ENCODE peak calls at places on chromosomes 3 and 15, in eight cellular contexts. One of them, this sample, is unnamed.

GRCh38 chr3:109687626-109688025 is 350.3 kb upstream of the DPPA4 start:
- DNase-seq in lower lobe of right lung: no peak
- DNase-seq in body of pancreas: no peak
- DNase-seq in cardiac muscle cell: no peak
- DNase-seq in naive thymus-derived CD4-positive, alpha-beta T cell: no peak
- DNase-seq in uterus: no peak
- DNase-seq in Panc1: no peak
- DNase-seq in DND-41: no peak
- DNase-seq in this sample: no peak

GRCh38 chr3:188156051-188156450 is 2.1 kb downstream of the LPP start:
- DNase-seq in cardiac muscle cell: no peak
- DNase-seq in naive thymus-derived CD4-positive, alpha-beta T cell: no peak
- DNase-seq in lower lobe of right lung: no peak
- DNase-seq in body of pancreas: no peak
- DNase-seq in Panc1: no peak
- DNase-seq in DND-41: peak; percentile 60
- DNase-seq in uterus: no peak
- DNase-seq in this sample: no peak

GRCh38 chr15:44082558-44083151 is 112.4 kb downstream of the FRMD5 start:
- DNase-seq in lower lobe of right lung: no peak
- DNase-seq in naive thymus-derived CD4-positive, alpha-beta T cell: no peak
- DNase-seq in uterus: no peak
- DNase-seq in cardiac muscle cell: no peak
- DNase-seq in body of pancreas: no peak
- DNase-seq in DND-41: no peak
- DNase-seq in Panc1: no peak
- DNase-seq in this sample: no peak

GRCh38 chr3:69212411-69213160 is 90.2 kb upstream of the LMOD3 start:
- DNase-seq in DND-41: no peak
- DNase-seq in uterus: no peak
- DNase-seq in body of pancreas: no peak
- DNase-seq in lower lobe of right lung: no peak
- DNase-seq in naive thymus-derived CD4-positive, alpha-beta T cell: no peak
- DNase-seq in cardiac muscle cell: no peak
- DNase-seq in Panc1: peak; percentile 25
- DNase-seq in this sample: no peak

GRCh38 chr3:149385617-149386298 is 8.3 kb upstream of the TM4SF1 start:
- DNase-seq in lower lobe of right lung: no peak
- DNase-seq in body of pancreas: no peak
- DNase-seq in Panc1: no peak
- DNase-seq in naive thymus-derived CD4-positive, alpha-beta T cell: no peak
- DNase-seq in DND-41: no peak
- DNase-seq in cardiac muscle cell: no peak
- DNase-seq in uterus: no peak
- DNase-seq in this sample: no peak

GRCh38 chr3:189652042-189652441 is 20.9 kb downstream of the TP63 start:
- DNase-seq in lower lobe of right lung: no peak
- DNase-seq in Panc1: no peak
- DNase-seq in uterus: no peak
- DNase-seq in cardiac muscle cell: peak; percentile 22
- DNase-seq in naive thymus-derived CD4-positive, alpha-beta T cell: no peak
- DNase-seq in DND-41: peak; percentile 12
- DNase-seq in body of pancreas: no peak
- DNase-seq in this sample: no peak

GRCh38 chr15:83816124-83816883 is 162.4 kb downstream of the ADAMTSL3 start:
- DNase-seq in cardiac muscle cell: no peak
- DNase-seq in Panc1: no peak
- DNase-seq in DND-41: no peak
- DNase-seq in naive thymus-derived CD4-positive, alpha-beta T cell: no peak
- DNase-seq in lower lobe of right lung: no peak
- DNase-seq in uterus: no peak
- DNase-seq in body of pancreas: no peak
- DNase-seq in this sample: no peak

GRCh38 chr3:192879346-192880031 is 38.2 kb downstream of the MB21D2 start:
- DNase-seq in Panc1: peak; percentile 92
- DNase-seq in body of pancreas: no peak
- DNase-seq in uterus: no peak
- DNase-seq in lower lobe of right lung: no peak
- DNase-seq in cardiac muscle cell: peak; percentile 47
- DNase-seq in naive thymus-derived CD4-positive, alpha-beta T cell: no peak
- DNase-seq in DND-41: no peak
- DNase-seq in this sample: no peak

GRCh38 chr3:127065561-127066270 is 82.8 kb downstream of the PLXNA1 start:
- DNase-seq in naive thymus-derived CD4-positive, alpha-beta T cell: no peak
- DNase-seq in body of pancreas: no peak
- DNase-seq in cardiac muscle cell: no peak
- DNase-seq in uterus: no peak
- DNase-seq in Panc1: no peak
- DNase-seq in DND-41: no peak
- DNase-seq in lower lobe of right lung: peak; percentile 23
- DNase-seq in this sample: no peak

GRCh38 chr3:196660381-196661166 is 21.1 kb downstream of the NRROS start:
- DNase-seq in DND-41: no peak
- DNase-seq in cardiac muscle cell: no peak
- DNase-seq in lower lobe of right lung: no peak
- DNase-seq in naive thymus-derived CD4-positive, alpha-beta T cell: no peak
- DNase-seq in uterus: no peak
- DNase-seq in Panc1: no peak
- DNase-seq in body of pancreas: peak; percentile 75
- DNase-seq in this sample: no peak

GRCh38 chr3:126539558-126540250 is 15.7 kb downstream of the CHST13 start:
- DNase-seq in cardiac muscle cell: no peak
- DNase-seq in body of pancreas: peak; percentile 1
- DNase-seq in lower lobe of right lung: peak; percentile 29
- DNase-seq in uterus: peak; percentile 4
- DNase-seq in DND-41: no peak
- DNase-seq in Panc1: no peak
- DNase-seq in naive thymus-derived CD4-positive, alpha-beta T cell: no peak
- DNase-seq in this sample: no peak

GRCh38 chr3:171055336-171056178 is 29.0 kb upstream of the SLC2A2 start:
- DNase-seq in uterus: no peak
- DNase-seq in lower lobe of right lung: no peak
- DNase-seq in cardiac muscle cell: no peak
- DNase-seq in naive thymus-derived CD4-positive, alpha-beta T cell: no peak
- DNase-seq in DND-41: no peak
- DNase-seq in Panc1: no peak
- DNase-seq in body of pancreas: no peak
- DNase-seq in this sample: no peak

GRCh38 chr3:42036483-42036823 is 54.7 kb upstream of the TRAK1 start:
- DNase-seq in uterus: no peak
- DNase-seq in DND-41: no peak
- DNase-seq in naive thymus-derived CD4-positive, alpha-beta T cell: no peak
- DNase-seq in body of pancreas: peak; percentile 30
- DNase-seq in cardiac muscle cell: peak; percentile 87
- DNase-seq in lower lobe of right lung: no peak
- DNase-seq in Panc1: peak; percentile 86
- DNase-seq in this sample: no peak
- H3K4me1 ChIP-seq in uterus: peaks cover 9% of the 10 kb centered on the region
- H3K4me1 ChIP-seq in DND-41: no peaks in the 10 kb centered on the region
- H3K4me1 ChIP-seq in naive thymus-derived CD4-positive, alpha-beta T cell: no peaks in the 10 kb centered on the region
- H3K4me1 ChIP-seq in body of pancreas: peaks cover 45% of the 10 kb centered on the region
- H3K4me1 ChIP-seq in cardiac muscle cell: peaks cover 39% of the 10 kb centered on the region
- H3K4me1 ChIP-seq in lower lobe of right lung: peaks cover 64% of the 10 kb centered on the region
- H3K4me1 ChIP-seq in Panc1: peaks cover 55% of the 10 kb centered on the region
- H3K4me1 ChIP-seq in this sample: no peaks in the 10 kb centered on the region

GRCh38 chr3:58419782-58420512 is 13.7 kb downstream of the PDHB start:
- DNase-seq in uterus: peak; percentile 52
- DNase-seq in naive thymus-derived CD4-positive, alpha-beta T cell: no peak
- DNase-seq in DND-41: no peak
- DNase-seq in cardiac muscle cell: no peak
- DNase-seq in lower lobe of right lung: no peak
- DNase-seq in body of pancreas: peak; percentile 17
- DNase-seq in Panc1: no peak
- DNase-seq in this sample: no peak
- H3K36me3 ChIP-seq in uterus: no peaks in the 10 kb centered on the region
- H3K36me3 ChIP-seq in naive thymus-derived CD4-positive, alpha-beta T cell: no peaks in the 10 kb centered on the region
- H3K36me3 ChIP-seq in DND-41: peaks cover 88% of the 10 kb centered on the region
- H3K36me3 ChIP-seq in cardiac muscle cell: peaks cover 9% of the 10 kb centered on the region
- H3K36me3 ChIP-seq in lower lobe of right lung: peaks cover 45% of the 10 kb centered on the region
- H3K36me3 ChIP-seq in body of pancreas: peaks cover 2% of the 10 kb centered on the region
- H3K36me3 ChIP-seq in Panc1: no peaks in the 10 kb centered on the region
- H3K36me3 ChIP-seq in this sample: peaks cover 15% of the 10 kb centered on the region

DNA sequence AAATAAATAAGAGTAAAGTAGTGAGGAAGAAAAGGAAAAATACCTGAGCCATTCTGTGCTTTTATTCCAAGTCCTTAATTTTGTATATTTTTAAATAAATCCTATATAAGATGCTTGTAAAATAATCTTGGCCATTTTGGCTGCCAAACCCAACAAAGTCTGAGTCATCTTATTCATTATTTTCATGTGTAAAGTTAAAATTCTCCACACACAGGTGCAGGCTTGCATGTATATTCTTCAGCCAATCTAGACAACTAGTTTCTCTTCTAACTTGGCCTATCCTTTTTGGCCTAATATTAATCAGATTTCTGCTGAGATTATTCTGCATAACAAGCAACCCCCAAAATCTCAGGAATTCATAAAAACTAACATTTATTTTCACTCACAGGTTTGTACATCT is 189.8 kb upstream of the ATP11B start:
- DNase-seq in body of pancreas: no peak
- DNase-seq in naive thymus-derived CD4-positive, alpha-beta T cell: no peak
- DNase-seq in DND-41: no peak
- DNase-seq in uterus: no peak
- DNase-seq in Panc1: no peak
- DNase-seq in cardiac muscle cell: no peak
- DNase-seq in lower lobe of right lung: no peak
- DNase-seq in this sample: no peak
- H3K27ac ChIP-seq in body of pancreas: no peak overlapping the region
- H3K27ac ChIP-seq in naive thymus-derived CD4-positive, alpha-beta T cell: no peak overlapping the region
- H3K27ac ChIP-seq in DND-41: no peak overlapping the region
- H3K27ac ChIP-seq in uterus: no peak overlapping the region
- H3K27ac ChIP-seq in Panc1: no peak overlapping the region
- H3K27ac ChIP-seq in cardiac muscle cell: no peak overlapping the region
- H3K27ac ChIP-seq in lower lobe of right lung: no peak overlapping the region
- H3K27ac ChIP-seq in this sample: no peak overlapping the region

GRCh38 chr15:90934949-90935751 is at the start of gene UNC45A:
- DNase-seq in Panc1: no peak
- DNase-seq in lower lobe of right lung: peak; percentile 95
- DNase-seq in cardiac muscle cell: peak; percentile 92
- DNase-seq in DND-41: peak; percentile 91
- DNase-seq in uterus: peak; percentile 91
- DNase-seq in body of pancreas: peak; percentile 97
- DNase-seq in naive thymus-derived CD4-positive, alpha-beta T cell: peak; percentile 97
- DNase-seq in this sample: peak; percentile 96
- H3K4me1 ChIP-seq in Panc1: peaks cover 25% of the 10 kb centered on the region
- H3K4me1 ChIP-seq in lower lobe of right lung: peaks cover 49% of the 10 kb centered on the region
- H3K4me1 ChIP-seq in cardiac muscle cell: peaks cover 6% of the 10 kb centered on the region
- H3K4me1 ChIP-seq in DND-41: peaks cover 58% of the 10 kb centered on the region
- H3K4me1 ChIP-seq in uterus: no peaks in the 10 kb centered on the region
- H3K4me1 ChIP-seq in body of pancreas: peaks cover 51% of the 10 kb centered on the region
- H3K4me1 ChIP-seq in naive thymus-derived CD4-positive, alpha-beta T cell: peaks cover 45% of the 10 kb centered on the region
- H3K4me1 ChIP-seq in this sample: peaks cover 49% of the 10 kb centered on the region

GRCh38 chr15:74621936-74622335 is 6.3 kb downstream of the CLK3 start:
- DNase-seq in Panc1: no peak
- DNase-seq in naive thymus-derived CD4-positive, alpha-beta T cell: no peak
- DNase-seq in cardiac muscle cell: no peak
- DNase-seq in uterus: no peak
- DNase-seq in body of pancreas: no peak
- DNase-seq in DND-41: no peak
- DNase-seq in lower lobe of right lung: peak; percentile 47
- DNase-seq in this sample: no peak

GRCh38 chr15:74621546-74621920 is 5.9 kb downstream of the CLK3 start:
- DNase-seq in naive thymus-derived CD4-positive, alpha-beta T cell: no peak
- DNase-seq in cardiac muscle cell: no peak
- DNase-seq in body of pancreas: no peak
- DNase-seq in DND-41: no peak
- DNase-seq in Panc1: no peak
- DNase-seq in lower lobe of right lung: no peak
- DNase-seq in uterus: no peak
- DNase-seq in this sample: no peak

GRCh38 chr15:74620636-74621545 is 5.3 kb downstream of the CLK3 start:
- DNase-seq in uterus: peak; percentile 36
- DNase-seq in cardiac muscle cell: peak; percentile 68
- DNase-seq in naive thymus-derived CD4-positive, alpha-beta T cell: peak; percentile 76
- DNase-seq in Panc1: peak; percentile 64
- DNase-seq in DND-41: peak; percentile 74
- DNase-seq in body of pancreas: peak; percentile 82
- DNase-seq in lower lobe of right lung: peak; percentile 71
- DNase-seq in this sample: peak; percentile 80

GRCh38 chr15:74618841-74619596 is 3.4 kb downstream of the CLK3 start:
- DNase-seq in body of pancreas: no peak
- DNase-seq in cardiac muscle cell: no peak
- DNase-seq in DND-41: no peak
- DNase-seq in uterus: no peak
- DNase-seq in Panc1: no peak
- DNase-seq in naive thymus-derived CD4-positive, alpha-beta T cell: no peak
- DNase-seq in lower lobe of right lung: no peak
- DNase-seq in this sample: no peak

GRCh38 chr15:74619916-74620635 is 4.4 kb downstream of the CLK3 start:
- DNase-seq in naive thymus-derived CD4-positive, alpha-beta T cell: no peak
- DNase-seq in uterus: no peak
- DNase-seq in DND-41: no peak
- DNase-seq in cardiac muscle cell: no peak
- DNase-seq in lower lobe of right lung: peak; percentile 40
- DNase-seq in body of pancreas: no peak
- DNase-seq in Panc1: no peak
- DNase-seq in this sample: peak; percentile 38
- H3K36me3 ChIP-seq in naive thymus-derived CD4-positive, alpha-beta T cell: peaks cover 36% of the 10 kb centered on the region
- H3K36me3 ChIP-seq in uterus: no peaks in the 10 kb centered on the region
- H3K36me3 ChIP-seq in DND-41: peaks cover 85% of the 10 kb centered on the region
- H3K36me3 ChIP-seq in cardiac muscle cell: peaks cover 56% of the 10 kb centered on the region
- H3K36me3 ChIP-seq in lower lobe of right lung: peaks cover 65% of the 10 kb centered on the region
- H3K36me3 ChIP-seq in body of pancreas: peaks cover 38% of the 10 kb centered on the region
- H3K36me3 ChIP-seq in Panc1: peaks cover 21% of the 10 kb centered on the region
- H3K36me3 ChIP-seq in this sample: peaks cover 66% of the 10 kb centered on the region

DNA sequence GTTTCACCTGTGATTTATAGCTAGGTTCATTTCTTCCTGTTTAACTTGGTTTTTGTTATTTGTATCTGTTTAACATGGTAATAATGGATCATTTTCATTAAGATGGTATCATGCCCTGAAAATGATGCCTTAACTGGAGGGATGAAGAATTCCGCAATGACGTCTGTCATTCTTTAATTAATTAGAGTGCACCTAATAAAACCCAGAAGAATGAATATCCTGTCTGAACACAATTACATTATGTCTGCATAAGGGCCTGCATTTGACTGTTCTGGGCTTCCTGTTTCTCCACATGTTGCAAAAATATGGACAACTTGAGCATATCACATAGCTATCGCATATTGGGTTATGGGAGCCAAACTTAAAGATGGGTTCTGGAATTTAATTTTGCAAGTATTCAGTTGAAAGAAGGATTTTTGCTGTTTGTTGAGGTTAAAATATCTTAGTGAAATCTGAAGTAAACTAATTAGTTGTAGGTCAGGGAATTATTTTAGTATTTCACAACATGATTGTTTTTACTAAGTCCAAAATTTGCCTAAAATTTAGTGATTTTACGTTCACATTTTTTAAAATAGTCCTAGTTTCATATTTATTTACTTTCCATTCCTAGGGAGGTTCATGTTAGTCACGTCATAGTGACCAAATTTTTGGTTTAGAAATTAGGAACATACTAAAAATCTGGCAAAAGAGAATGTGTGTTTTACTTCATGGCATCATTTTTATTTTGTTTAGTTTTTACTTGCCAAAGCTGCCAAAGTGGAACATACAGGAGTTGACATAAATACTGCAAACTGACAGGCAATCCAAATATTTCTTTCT is 321.0 kb upstream of the TGFBR2 start:
- DNase-seq in uterus: no peak
- DNase-seq in cardiac muscle cell: no peak
- DNase-seq in body of pancreas: no peak
- DNase-seq in DND-41: no peak
- DNase-seq in naive thymus-derived CD4-positive, alpha-beta T cell: no peak
- DNase-seq in Panc1: no peak
- DNase-seq in lower lobe of right lung: no peak
- DNase-seq in this sample: no peak
- H3K27ac ChIP-seq in uterus: peak overlapping the region; percentile 56
- H3K27ac ChIP-seq in cardiac muscle cell: no peak overlapping the region
- H3K27ac ChIP-seq in body of pancreas: no peak overlapping the region
- H3K27ac ChIP-seq in DND-41: no peak overlapping the region
- H3K27ac ChIP-seq in naive thymus-derived CD4-positive, alpha-beta T cell: no peak overlapping the region
- H3K27ac ChIP-seq in Panc1: peak overlapping the region; percentile 51
- H3K27ac ChIP-seq in lower lobe of right lung: peak overlapping the region; percentile 10
- H3K27ac ChIP-seq in this sample: no peak overlapping the region